ENCODE peak calls at places on chromosomes 16 and 17, in four cellular contexts. R, Y, C and H are unnamed samples.

GRCh38 chr17:64345691-64346376 is 44.8 kb downstream of the PECAM1 start:
- DNase-seq in R (no peak), Y (no peak), C (no peak), H (no peak)

GRCh38 chr17:76452102-76452645 is 778 bp downstream of the UBE2O start:
- DNase-seq in Y (peak), R (peak), C (no peak), H (no peak)

GRCh38 chr16:2785101-2785991 is 2.0 kb downstream of the PRSS33 start:
- DNase-seq in R (no peak), C (no peak), Y (peak), H (no peak)

GRCh38 chr17:79950711-79951110 is 85.0 kb downstream of the TBC1D16 start:
- DNase-seq in R (no peak), Y (peak), C (no peak), H (peak)

GRCh38 chr16:17963185-17963836 is 373.2 kb downstream of the NPIPA8 start:
- DNase-seq in C (no peak), R (no peak), Y (no peak), H (no peak)

GRCh38 chr17:7703584-7704574 is 1.1 kb upstream of the EFNB3 start:
- DNase-seq in Y (peak), C (peak), R (peak), H (peak)

GRCh38 chr17:65345261-65346060 is 208.3 kb downstream of the RGS9 start:
- DNase-seq in C (peak), R (no peak), Y (no peak), H (no peak)

GRCh38 chr17:79883202-79883601 is 44.0 kb upstream of the CBX4 start:
- DNase-seq in R (no peak), Y (no peak), C (no peak), H (no peak)

GRCh38 chr17:18919963-18920362 is 32.0 kb upstream of the SLC5A10 start:
- DNase-seq in R (no peak), Y (no peak), C (no peak), H (no peak)

GRCh38 chr17:7019839-7020519 is 2.9 kb upstream of the BCL6B start:
- DNase-seq in C (peak), R (peak), Y (no peak), H (peak)

GRCh38 chr17:56478836-56479447 is 114.6 kb upstream of the NOG start:
- DNase-seq in R (no peak), Y (no peak), C (peak), H (no peak)

GRCh38 chr16:3092501-3092991 is 6.5 kb downstream of the ZSCAN10 start:
- DNase-seq in C (no peak), R (no peak), Y (no peak), H (no peak)

GRCh38 chr17:16879686-16880085 is 92.2 kb downstream of the TNFRSF13B start:
- DNase-seq in C (no peak), Y (no peak), R (no peak), H (no peak)

GRCh38 chr16:350203-350602 is 2.3 kb downstream of the AXIN1 start:
- DNase-seq in Y (no peak), R (no peak), C (no peak), H (no peak)

GRCh38 chr17:38341035-38341721 is 2.6 kb downstream of the GPR179 start:
- DNase-seq in R (no peak), Y (no peak), C (peak), H (no peak)